ENCODE peak calls at places on chromosomes 13 and 19, in four cellular contexts. P is effector CD4-positive, alpha-beta T cell; D is cardiac septum; V is DMS 273 treated with DMSO at 0.1 percent for 48 hours. I is an unnamed sample.

GRCh38 chr13:67069117-67069767 is 160.9 kb downstream of the PCDH9 start:
- DNase-seq in D (no peak), V (no peak), P (no peak), I (no peak)

GRCh38 chr19:10431254-10431942 is 11.1 kb downstream of the PDE4A start:
- DNase-seq in V (no peak), D (no peak), P (peak), I (no peak)

GRCh38 chr19:2385053-2385721 is 25.1 kb downstream of the TMPRSS9 start:
- DNase-seq in V (peak), D (no peak), P (no peak), I (no peak)

GRCh38 chr13:113061796-113062425 is 43.7 kb upstream of the F7 start:
- DNase-seq in V (no peak), D (no peak), P (no peak), I (no peak)

GRCh38 chr13:48304132-48304876 is 753 bp downstream of the RB1 start:
- DNase-seq in D (peak), V (no peak), P (no peak), I (peak)

GRCh38 chr19:30367001-30367400 is 5.2 kb upstream of the ZNF536 start:
- DNase-seq in V (no peak), D (peak), P (no peak), I (no peak)

GRCh38 chr13:35917252-35917941 is 213.8 kb downstream of the DCLK1 start:
- DNase-seq in P (no peak), D (no peak), V (no peak), I (no peak)

GRCh38 chr19:1991516-1991915 is 24.0 kb downstream of the BTBD2 start:
- DNase-seq in D (no peak), V (no peak), P (no peak), I (no peak)

GRCh38 chr13:28411859-28412353 is 83.0 kb downstream of the FLT1 start:
- DNase-seq in D (no peak), V (no peak), P (no peak), I (no peak)

GRCh38 chr19:46902402-46902766 is 41.6 kb downstream of the ARHGAP35 start:
- DNase-seq in P (no peak), V (peak), D (no peak), I (no peak)

GRCh38 chr13:93173656-93174055 is 53.0 kb upstream of the GPC6 start:
- DNase-seq in V (no peak), P (no peak), D (no peak), I (no peak)

GRCh38 chr13:24097064-24097463 is 63.5 kb upstream of the SPATA13 start:
- DNase-seq in V (no peak), P (no peak), D (no peak), I (no peak)

GRCh38 chr19:15288146-15288963 is 44.0 kb downstream of the BRD4 start:
- DNase-seq in D (no peak), V (peak), P (no peak), I (no peak)

GRCh38 chr19:55526216-55527196 is 10.4 kb downstream of the SBK2 start:
- DNase-seq in D (no peak), P (no peak), V (peak), I (no peak)

GRCh38 chr19:6021878-6022569 is 44.1 kb upstream of the RANBP3 start:
- DNase-seq in V (peak), D (peak), P (peak), I (peak)

GRCh38 chr13:43979492-43979891 is 99.8 kb downstream of the LACC1 start:
- DNase-seq in D (no peak), V (no peak), P (no peak), I (no peak)

GRCh38 chr13:96871470-96871869 is 122.8 kb downstream of the OXGR1 start:
- DNase-seq in V (no peak), P (no peak), D (no peak), I (no peak)

GRCh38 chr13:108835082-108835481 is 205.7 kb downstream of the MYO16 start:
- DNase-seq in D (no peak), V (no peak), P (no peak), I (no peak)

GRCh38 chr13:51806571-51806970 is 2.6 kb upstream of the DHRS12 start:
- DNase-seq in P (no peak), D (peak), V (no peak), I (no peak)

GRCh38 chr19:1521636-1522035 is 2.2 kb upstream of the PLK5 start:
- DNase-seq in D (peak), P (no peak), V (no peak), I (no peak)

GRCh38 chr13:106520205-106521004 is 15.1 kb downstream of the EFNB2 start:
- DNase-seq in P (no peak), V (no peak), D (no peak), I (no peak)

GRCh38 chr19:14843169-14843568 is 5.6 kb downstream of the OR7A10 start:
- DNase-seq in P (no peak), V (no peak), D (no peak), I (no peak)

GRCh38 chr19:18373892-18374629 is 11.9 kb upstream of the GDF15 start:
- DNase-seq in D (peak), P (no peak), V (no peak), I (peak)

GRCh38 chr19:42443944-42444398 is 1.2 kb upstream of the CXCL17 start:
- DNase-seq in P (no peak), D (no peak), V (no peak), I (no peak)

GRCh38 chr13:49938921-49939320 is 2.8 kb upstream of the SPRYD7 start:
- DNase-seq in P (no peak), D (no peak), V (no peak), I (no peak)

GRCh38 chr19:55672418-55672817 is 2.6 kb upstream of the EPN1 start:
- DNase-seq in P (no peak), D (no peak), V (no peak), I (no peak)

GRCh38 chr19:1469936-1470863 is 8.8 kb downstream of the C19orf25 start:
- DNase-seq in V (peak), D (no peak), P (peak), I (peak)

GRCh38 chr13:109036091-109036490 is 406.7 kb downstream of the MYO16 start:
- DNase-seq in D (no peak), V (no peak), P (no peak), I (no peak)

GRCh38 chr13:77509221-77509620 is 26.3 kb upstream of the SCEL start:
- DNase-seq in V (no peak), D (no peak), P (no peak), I (no peak)

GRCh38 chr13:60078226-60078625 is 85.5 kb downstream of the DIAPH3 start:
- DNase-seq in V (no peak), P (no peak), D (no peak), I (no peak)

GRCh38 chr19:17471410-17472125 is 1.2 kb downstream of the SLC27A1 start:
- DNase-seq in D (no peak), P (no peak), V (peak), I (no peak)

I was measured in CD4-positive, CD25-positive, alpha-beta regulatory T cell.